ENCODE peak calls at places on chromosomes 12 and 14, in ten cellular contexts. Y is bronchial epithelial cell, S is brain microvascular endothelial cell, L is H7, B is thoracic aorta, A is GM23338, D is left lung, H is GM23248, M is neural progenitor cell, K is cardiac muscle cell. N is an unnamed sample.

GRCh38 chr12:131808744-131809371 is 19.3 kb upstream of the MMP17 start:
- DNase-seq in B (no peak), H (peak; percentile 68), S (no peak), L (peak; percentile 67), Y (no peak), M (no peak), A (peak; percentile 58), K (no peak), D (peak; percentile 92), N (no peak)

GRCh38 chr12:80187660-80188090 is 88.3 kb downstream of the OTOGL start:
- DNase-seq in B (no peak), S (peak; percentile 62), K (peak; percentile 78), M (no peak), A (no peak), H (peak; percentile 41), Y (peak; percentile 46), L (no peak), D (no peak), N (peak; percentile 10)

GRCh38 chr12:98736352-98737326 is 91.5 kb downstream of the APAF1 start:
- DNase-seq in H (no peak), K (no peak), A (no peak), S (no peak), D (no peak), L (no peak), B (no peak), M (peak; percentile 50), Y (no peak), N (no peak)

GRCh38 chr12:28180791-28181190 is 9.5 kb upstream of the CCDC91 start:
- DNase-seq in A (no peak), L (no peak), D (no peak), Y (no peak), H (no peak), B (no peak), M (no peak), S (no peak), K (no peak), N (no peak)

GRCh38 chr12:22250762-22251161 is 83.7 kb downstream of the ST8SIA1 start:
- DNase-seq in Y (no peak), H (no peak), K (no peak), S (no peak), L (no peak), M (no peak), D (no peak), B (no peak), A (no peak), N (no peak)

GRCh38 chr14:104292084-104292970 is 153.9 kb downstream of the KIF26A start:
- DNase-seq in A (no peak), S (no peak), D (peak; percentile 66), M (no peak), K (peak; percentile 52), B (no peak), H (no peak), L (peak; percentile 82), Y (no peak), N (no peak)

GRCh38 chr12:75850751-75851462 is 180.7 kb downstream of the PHLDA1 start:
- DNase-seq in A (no peak), Y (peak; percentile 92), K (no peak), M (no peak), B (no peak), H (peak; percentile 73), S (peak; percentile 37), L (no peak), D (no peak), N (peak; percentile 54)

GRCh38 chr12:51118706-51119105 is 35.3 kb upstream of the CSRNP2 start:
- DNase-seq in B (no peak), Y (peak; percentile 99), M (no peak), L (no peak), S (no peak), A (no peak), H (peak; percentile 61), K (no peak), D (no peak), N (peak; percentile 5)

GRCh38 chr14:101460521-101460920 is 100.8 kb upstream of the DIO3 start:
- DNase-seq in A (no peak), S (no peak), K (no peak), M (no peak), H (no peak), B (no peak), D (no peak), Y (no peak), L (no peak), N (no peak)
- H3K27me3 ChIP-seq in A (peaks cover 59% of the 10 kb centered on the region), S (peaks cover 39% of the 10 kb centered on the region), K (peaks cover 70% of the 10 kb centered on the region), M (peaks cover 95% of the 10 kb centered on the region), H (peaks cover 46% of the 10 kb centered on the region), B (peaks cover 29% of the 10 kb centered on the region), D (peaks cover 54% of the 10 kb centered on the region), Y (peaks cover 15% of the 10 kb centered on the region), L (peaks cover 46% of the 10 kb centered on the region), N (no peaks in the 10 kb centered on the region)

DNA sequence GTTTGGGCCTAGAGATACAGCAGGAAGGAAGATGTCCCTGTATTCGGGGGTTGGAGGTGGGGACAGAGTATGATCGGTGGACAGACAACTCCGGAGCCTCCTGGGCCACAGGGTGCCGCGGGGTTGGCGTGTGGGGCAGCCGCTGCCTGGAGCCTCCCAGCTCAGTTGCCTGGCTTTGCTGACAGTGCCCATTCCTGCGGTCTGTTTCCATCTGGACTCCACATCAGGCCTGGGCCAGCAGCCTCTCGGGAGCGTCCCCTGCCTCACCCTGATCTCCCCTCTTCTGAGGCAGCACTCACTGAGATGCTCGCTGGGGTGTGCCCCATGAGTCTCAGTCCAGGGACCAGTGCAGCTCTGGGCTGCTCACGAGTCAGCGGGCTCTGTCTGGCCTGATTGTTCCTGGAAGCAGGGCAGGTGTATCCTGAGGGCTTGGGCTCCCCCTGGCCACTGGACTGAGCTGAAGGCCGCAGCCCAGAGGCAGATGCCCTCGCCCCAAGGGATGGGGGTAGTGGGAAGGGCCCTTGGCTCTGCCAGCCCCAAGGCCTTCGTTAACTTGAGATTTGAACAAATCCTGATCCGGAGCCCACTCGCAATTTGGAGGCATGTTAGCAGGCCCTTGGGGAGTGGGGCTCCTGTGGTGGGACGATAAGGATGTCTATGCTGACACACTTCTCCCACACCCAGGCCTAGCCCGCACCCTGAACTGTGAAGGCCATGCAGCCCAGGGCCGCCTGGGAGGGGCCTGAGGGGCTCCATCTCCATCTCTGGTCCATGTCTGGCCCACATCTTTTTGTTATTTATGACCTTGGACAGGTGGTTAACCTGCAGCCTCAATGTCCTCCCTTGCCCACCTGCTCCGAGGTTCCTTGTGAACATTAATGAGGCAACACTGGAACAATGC is 7.5 kb downstream of the HIP1R start:
- DNase-seq in A (no peak), D (no peak), Y (no peak), K (no peak), H (no peak), S (no peak), M (no peak), B (no peak), L (peak; percentile 75), N (no peak)
- H3K4me3 ChIP-seq in A (no peak overlapping the region), D (no peak overlapping the region), Y (no peak overlapping the region), K (no peak overlapping the region), H (no peak overlapping the region), S (no peak overlapping the region), M (no peak overlapping the region), B (no peak overlapping the region), L (no peak overlapping the region), N (no peak overlapping the region)

GRCh38 chr14:23113346-23114119 is 5.5 kb downstream of the CEBPE start:
- DNase-seq in L (peak; percentile 71), S (no peak), M (peak; percentile 17), K (peak; percentile 80), D (no peak), Y (no peak), H (peak; percentile 42), B (no peak), A (no peak), N (no peak)

GRCh38 chr14:23114120-23114458 is 5.0 kb downstream of the CEBPE start:
- DNase-seq in B (no peak), A (no peak), Y (no peak), H (no peak), M (no peak), K (no peak), D (no peak), L (no peak), S (no peak), N (no peak)

GRCh38 chr14:23115918-23116317 is 3.1 kb downstream of the CEBPE start:
- DNase-seq in B (no peak), S (no peak), Y (no peak), M (no peak), K (no peak), A (no peak), D (no peak), L (no peak), H (no peak), N (no peak)

GRCh38 chr14:23115492-23115850 is 3.6 kb downstream of the CEBPE start:
- DNase-seq in A (no peak), D (no peak), M (no peak), Y (no peak), K (no peak), S (no peak), H (no peak), B (no peak), L (no peak), N (no peak)

GRCh38 chr14:23114669-23115491 is 4.2 kb downstream of the CEBPE start:
- DNase-seq in A (no peak), Y (peak; percentile 97), B (peak; percentile 33), K (no peak), H (peak; percentile 98), D (no peak), L (no peak), S (peak; percentile 93), M (no peak), N (peak; percentile 90)
- H3K27me3 ChIP-seq in A (no peaks in the 10 kb centered on the region), Y (peaks cover 2% of the 10 kb centered on the region), B (no peaks in the 10 kb centered on the region), K (no peaks in the 10 kb centered on the region), H (no peaks in the 10 kb centered on the region), D (no peaks in the 10 kb centered on the region), L (no peaks in the 10 kb centered on the region), S (peaks cover 4% of the 10 kb centered on the region), M (peaks cover 12% of the 10 kb centered on the region), N (no peaks in the 10 kb centered on the region)

GRCh38 chr14:22046063-22046462 is 372.4 kb upstream of the OR4E1 start:
- DNase-seq in K (no peak), H (no peak), A (no peak), S (no peak), M (no peak), D (peak; percentile 36), B (no peak), L (no peak), Y (no peak), N (no peak)
- H3K4me3 ChIP-seq in K (no peak overlapping the region), H (no peak overlapping the region), A (no peak overlapping the region), S (no peak overlapping the region), M (no peak overlapping the region), D (no peak overlapping the region), B (no peak overlapping the region), L (no peak overlapping the region), Y (no peak overlapping the region), N (no peak overlapping the region)

GRCh38 chr12:613996-614726 is 49.1 kb downstream of the NINJ2 start:
- DNase-seq in B (no peak), S (no peak), L (peak; percentile 74), H (peak; percentile 16), Y (no peak), D (no peak), A (peak; percentile 49), K (peak; percentile 34), M (peak; percentile 61), N (no peak)
- H3K27me3 ChIP-seq in B (no peaks in the 10 kb centered on the region), S (no peaks in the 10 kb centered on the region), L (no peaks in the 10 kb centered on the region), H (no peaks in the 10 kb centered on the region), Y (no peaks in the 10 kb centered on the region), D (no peaks in the 10 kb centered on the region), A (no peaks in the 10 kb centered on the region), K (no peaks in the 10 kb centered on the region), M (no peaks in the 10 kb centered on the region), N (no peaks in the 10 kb centered on the region)

N was measured in MG63.